ENCODE peak calls at places on chromosomes 2 and 18, in nine cellular contexts. R is SK-N-SH, E is H1, G is stomach, Z is A549, X is HepG2, P is ovary, C is sigmoid colon, F is tibial nerve. S is an unnamed sample.

GRCh38 chr2:158667567-158667966 is 127.5 kb upstream of the DAPL1 start:
- DNase-seq in G (no peak), C (no peak), R (no peak), E (no peak), X (no peak), P (no peak), F (no peak), Z (no peak), S (no peak)

GRCh38 chr2:134429886-134430285 is 176.0 kb downstream of the MGAT5 start:
- DNase-seq in Z (no peak), E (no peak), G (no peak), X (no peak), F (no peak), R (no peak), C (no peak), P (no peak), S (no peak)

GRCh38 chr18:59848002-59848401 is 51.8 kb upstream of the PMAIP1 start:
- DNase-seq in R (no peak), Z (no peak), X (no peak), C (no peak), P (no peak), F (no peak), G (no peak), E (no peak), S (no peak)

GRCh38 chr18:68177807-68178702 is 536.9 kb downstream of the TMX3 start:
- DNase-seq in E (no peak), R (peak; percentile 2), C (no peak), P (no peak), G (peak; percentile 25), F (no peak), X (peak; percentile 74), Z (no peak), S (no peak)

GRCh38 chr18:79326413-79327198 is 69.1 kb upstream of the NFATC1 start:
- DNase-seq in F (no peak), X (no peak), Z (no peak), C (no peak), R (no peak), G (no peak), E (no peak), P (no peak), S (no peak)

GRCh38 chr2:166388488-166389070 is 12.8 kb upstream of the SCN9A start:
- DNase-seq in P (no peak), F (no peak), Z (no peak), X (no peak), E (no peak), C (no peak), R (no peak), G (no peak), S (no peak)

GRCh38 chr18:63511285-63511684 is 30.9 kb upstream of the SERPINB12 start:
- DNase-seq in R (peak; percentile 23), Z (peak; percentile 68), X (peak; percentile 37), E (peak; percentile 44), C (no peak), F (no peak), P (no peak), G (no peak), S (no peak)

GRCh38 chr2:99858951-99859596 is 283.3 kb downstream of the AFF3 start:
- DNase-seq in P (no peak), F (no peak), C (no peak), X (no peak), R (no peak), E (no peak), G (no peak), Z (no peak), S (no peak)

GRCh38 chr2:8827729-8828128 is 9.7 kb downstream of the KIDINS220 start:
- DNase-seq in E (no peak), P (no peak), R (no peak), Z (no peak), X (no peak), G (no peak), C (no peak), F (no peak), S (no peak)

GRCh38 chr2:233643128-233643527 is 6.9 kb downstream of the UGT1A10 start:
- DNase-seq in R (no peak), E (peak; percentile 23), X (peak; percentile 36), C (no peak), P (no peak), Z (peak; percentile 64), G (no peak), F (no peak), S (peak; percentile 38)

GRCh38 chr2:120260736-120261135 is 8.1 kb downstream of the RALB start:
- DNase-seq in Z (no peak), C (no peak), G (no peak), E (no peak), R (no peak), F (no peak), P (no peak), X (no peak), S (no peak)

GRCh38 chr2:85794038-85794441 is 40.2 kb downstream of the ATOH8 start:
- DNase-seq in C (no peak), E (no peak), G (no peak), R (no peak), X (peak; percentile 96), F (no peak), Z (no peak), P (no peak), S (no peak)

GRCh38 chr18:29254123-29254522 is 1077.2 kb upstream of the CDH2 start:
- DNase-seq in X (no peak), R (no peak), Z (no peak), E (no peak), C (no peak), F (no peak), P (no peak), G (no peak), S (no peak)

GRCh38 chr18:8288447-8289213 is 320.6 kb upstream of the RAB12 start:
- DNase-seq in R (no peak), Z (no peak), G (no peak), E (no peak), X (no peak), C (no peak), F (no peak), P (no peak), S (no peak)

GRCh38 chr2:174053285-174053684 is 88.1 kb upstream of the SP3 start:
- DNase-seq in P (no peak), E (no peak), G (no peak), Z (peak; percentile 40), X (no peak), F (no peak), C (no peak), R (no peak), S (no peak)

GRCh38 chr2:74919827-74920226 is 38.6 kb upstream of the POLE4 start:
- DNase-seq in Z (peak; percentile 69), X (peak; percentile 31), G (peak; percentile 68), R (peak; percentile 86), F (peak; percentile 42), P (peak; percentile 65), C (no peak), E (peak; percentile 57), S (peak; percentile 73)

GRCh38 chr2:197088694-197089093 is 162.2 kb upstream of the PGAP1 start:
- DNase-seq in Z (no peak), E (no peak), F (no peak), R (no peak), P (no peak), C (no peak), X (no peak), G (no peak), S (no peak)

GRCh38 chr2:16113568-16114549 is 173.5 kb downstream of the MYCN start:
- DNase-seq in C (no peak), F (no peak), E (no peak), G (no peak), Z (no peak), X (no peak), R (no peak), P (no peak), S (no peak)

GRCh38 chr2:129050116-129050515 is 731.4 kb upstream of the HS6ST1 start:
- DNase-seq in X (no peak), Z (no peak), G (no peak), R (no peak), E (no peak), F (no peak), P (no peak), C (no peak), S (no peak)

GRCh38 chr2:236677368-236677767 is 107.7 kb downstream of the ACKR3 start:
- DNase-seq in E (no peak), X (no peak), G (no peak), P (no peak), F (no peak), R (no peak), Z (no peak), C (no peak), S (no peak)

GRCh38 chr18:56257215-56257614 is 381.2 kb downstream of the TXNL1 start:
- DNase-seq in P (no peak), Z (peak; percentile 10), R (no peak), G (no peak), F (no peak), C (no peak), X (no peak), E (no peak), S (no peak)
- TF ChIP-seq EP300 in P (no peak), Z (no peak), R (no peak), G (no peak), F (no peak), C (no peak), X (no peak), E (no peak), S (no peak)

GRCh38 chr2:26669099-26669498 is 23.4 kb upstream of the KCNK3 start:
- DNase-seq in G (no peak), F (no peak), C (peak; percentile 32), P (no peak), R (no peak), E (no peak), X (no peak), Z (no peak), S (no peak)
- H3K27ac ChIP-seq in G (no peak overlapping the region), F (no peak overlapping the region), C (no peak overlapping the region), P (no peak overlapping the region), R (no peak overlapping the region), E (no peak overlapping the region), X (no peak overlapping the region), Z (peak overlapping the region; percentile 19), S (no peak overlapping the region)

GRCh38 chr2:60530228-60530627 is 23.2 kb downstream of the BCL11A start:
- DNase-seq in P (no peak), E (no peak), Z (no peak), C (peak; percentile 29), X (no peak), F (no peak), G (peak; percentile 77), R (peak; percentile 30), S (peak; percentile 75)
- H3K4me3 ChIP-seq in P (no peak overlapping the region), E (no peak overlapping the region), Z (no peak overlapping the region), C (peak overlapping the region; percentile 25), X (peak overlapping the region; percentile 9), F (no peak overlapping the region), G (no peak overlapping the region), R (peak overlapping the region; percentile 37), S (peak overlapping the region; percentile 7)

GRCh38 chr2:118557016-118557415 is 290.4 kb downstream of the EN1 start:
- DNase-seq in X (no peak), F (no peak), P (no peak), G (no peak), C (no peak), Z (no peak), R (no peak), E (no peak), S (no peak)

GRCh38 chr2:118554616-118555015 is 292.8 kb downstream of the EN1 start:
- DNase-seq in F (no peak), G (no peak), R (no peak), C (no peak), Z (no peak), E (no peak), P (no peak), X (no peak), S (no peak)

DNA sequence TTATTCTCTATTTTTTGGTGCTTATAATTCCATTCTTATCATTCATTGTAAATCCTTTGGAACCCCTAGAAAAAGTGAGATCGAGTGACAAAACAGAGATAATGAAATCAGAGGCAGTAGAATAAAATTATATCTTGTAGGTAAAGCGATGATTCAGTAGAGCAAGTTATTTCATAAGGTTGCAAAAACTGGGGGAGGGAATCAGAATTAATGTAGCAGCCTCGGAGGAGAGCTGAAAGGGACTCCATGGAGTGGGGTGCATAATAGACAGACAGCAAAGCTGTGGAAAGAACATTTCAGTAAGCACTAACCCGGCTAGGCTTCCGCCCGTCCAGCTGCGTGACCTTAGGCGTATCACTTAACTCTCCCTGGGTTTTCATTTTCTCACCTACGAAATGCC is 289.7 kb downstream of the EN1 start:
- DNase-seq in Z (no peak), F (no peak), E (no peak), P (no peak), C (no peak), G (no peak), R (no peak), X (no peak), S (no peak)
- TF ChIP-seq EP300 in Z (no peak), F (no peak), E (no peak), P (no peak), C (no peak), G (no peak), R (no peak), X (no peak), S (no peak)

S was measured in transverse colon.